ENCODE peak calls at places on chromosomes 6 and 20, in eight cellular contexts. One of them, this sample, is unnamed.

GRCh38 chr20:58598271-58599015 is 52.6 kb upstream of the STX16 start:
- DNase-seq in PC-9: no peak
- DNase-seq in brain microvascular endothelial cell: no peak
- DNase-seq in PC-3: no peak
- DNase-seq in A549: no peak
- DNase-seq in sigmoid colon: peak
- DNase-seq in astrocyte of the cerebellum: no peak
- DNase-seq in fibroblast of lung: peak
- DNase-seq in this sample: no peak

GRCh38 chr6:139370047-139370706 is 4.3 kb downstream of the CITED2 start:
- DNase-seq in PC-3: peak
- DNase-seq in A549: no peak
- DNase-seq in PC-9: peak
- DNase-seq in astrocyte of the cerebellum: no peak
- DNase-seq in fibroblast of lung: peak
- DNase-seq in brain microvascular endothelial cell: peak
- DNase-seq in sigmoid colon: no peak
- DNase-seq in this sample: peak

GRCh38 chr20:13353261-13353945 is 132.3 kb downstream of the ISM1 start:
- DNase-seq in brain microvascular endothelial cell: no peak
- DNase-seq in A549: no peak
- DNase-seq in sigmoid colon: no peak
- DNase-seq in PC-3: no peak
- DNase-seq in fibroblast of lung: peak
- DNase-seq in PC-9: no peak
- DNase-seq in astrocyte of the cerebellum: peak
- DNase-seq in this sample: no peak

GRCh38 chr6:157272866-157273755 is 50.2 kb downstream of the TMEM242 start:
- DNase-seq in A549: peak
- DNase-seq in fibroblast of lung: no peak
- DNase-seq in sigmoid colon: no peak
- DNase-seq in PC-3: no peak
- DNase-seq in brain microvascular endothelial cell: no peak
- DNase-seq in astrocyte of the cerebellum: no peak
- DNase-seq in PC-9: no peak
- DNase-seq in this sample: no peak

GRCh38 chr20:31689141-31689540 is 33.5 kb downstream of the BCL2L1 start:
- DNase-seq in brain microvascular endothelial cell: no peak
- DNase-seq in astrocyte of the cerebellum: no peak
- DNase-seq in fibroblast of lung: no peak
- DNase-seq in PC-9: no peak
- DNase-seq in sigmoid colon: no peak
- DNase-seq in PC-3: no peak
- DNase-seq in A549: no peak
- DNase-seq in this sample: no peak

GRCh38 chr20:64037498-64038213 is 1.7 kb downstream of the C20orf204 start:
- DNase-seq in astrocyte of the cerebellum: no peak
- DNase-seq in PC-3: peak
- DNase-seq in A549: no peak
- DNase-seq in fibroblast of lung: no peak
- DNase-seq in brain microvascular endothelial cell: no peak
- DNase-seq in PC-9: no peak
- DNase-seq in sigmoid colon: no peak
- DNase-seq in this sample: no peak

GRCh38 chr20:19210426-19211155 is 1.9 kb upstream of the SLC24A3 start:
- DNase-seq in brain microvascular endothelial cell: no peak
- DNase-seq in PC-3: no peak
- DNase-seq in fibroblast of lung: no peak
- DNase-seq in sigmoid colon: peak
- DNase-seq in PC-9: no peak
- DNase-seq in A549: no peak
- DNase-seq in astrocyte of the cerebellum: no peak
- DNase-seq in this sample: no peak

GRCh38 chr20:58237318-58238182 is 9.1 kb upstream of the ANKRD60 start:
- DNase-seq in sigmoid colon: no peak
- DNase-seq in A549: no peak
- DNase-seq in PC-3: peak
- DNase-seq in astrocyte of the cerebellum: peak
- DNase-seq in brain microvascular endothelial cell: peak
- DNase-seq in fibroblast of lung: peak
- DNase-seq in PC-9: no peak
- DNase-seq in this sample: no peak

GRCh38 chr20:25461281-25461650 is 53.8 kb downstream of the GINS1 start:
- DNase-seq in fibroblast of lung: no peak
- DNase-seq in A549: no peak
- DNase-seq in astrocyte of the cerebellum: no peak
- DNase-seq in PC-9: no peak
- DNase-seq in brain microvascular endothelial cell: no peak
- DNase-seq in sigmoid colon: no peak
- DNase-seq in PC-3: no peak
- DNase-seq in this sample: no peak

GRCh38 chr6:73704260-73704659 is 8.3 kb downstream of the CD109 start:
- DNase-seq in astrocyte of the cerebellum: peak
- DNase-seq in A549: peak
- DNase-seq in fibroblast of lung: peak
- DNase-seq in sigmoid colon: no peak
- DNase-seq in PC-9: peak
- DNase-seq in brain microvascular endothelial cell: peak
- DNase-seq in PC-3: peak
- DNase-seq in this sample: peak

GRCh38 chr6:167501831-167502385 is 177.0 kb downstream of the TTLL2 start:
- DNase-seq in fibroblast of lung: no peak
- DNase-seq in brain microvascular endothelial cell: no peak
- DNase-seq in PC-3: peak
- DNase-seq in astrocyte of the cerebellum: no peak
- DNase-seq in PC-9: no peak
- DNase-seq in sigmoid colon: no peak
- DNase-seq in A549: peak
- DNase-seq in this sample: no peak

GRCh38 chr6:127342296-127342945 is 988 bp downstream of the ECHDC1 start:
- DNase-seq in fibroblast of lung: peak
- DNase-seq in A549: no peak
- DNase-seq in brain microvascular endothelial cell: peak
- DNase-seq in PC-9: peak
- DNase-seq in sigmoid colon: no peak
- DNase-seq in PC-3: peak
- DNase-seq in astrocyte of the cerebellum: no peak
- DNase-seq in this sample: peak

GRCh38 chr6:160137989-160138835 is 16.6 kb downstream of the SLC22A1 start:
- DNase-seq in brain microvascular endothelial cell: peak
- DNase-seq in sigmoid colon: peak
- DNase-seq in astrocyte of the cerebellum: peak
- DNase-seq in A549: peak
- DNase-seq in PC-3: peak
- DNase-seq in fibroblast of lung: peak
- DNase-seq in PC-9: peak
- DNase-seq in this sample: no peak

GRCh38 chr20:32458061-32458836 is 100.1 kb downstream of the ASXL1 start:
- DNase-seq in PC-9: no peak
- DNase-seq in brain microvascular endothelial cell: no peak
- DNase-seq in astrocyte of the cerebellum: no peak
- DNase-seq in fibroblast of lung: no peak
- DNase-seq in A549: no peak
- DNase-seq in PC-3: no peak
- DNase-seq in sigmoid colon: peak
- DNase-seq in this sample: no peak

GRCh38 chr6:125415921-125416320 is 114.2 kb upstream of the HDDC2 start:
- DNase-seq in A549: no peak
- DNase-seq in brain microvascular endothelial cell: no peak
- DNase-seq in astrocyte of the cerebellum: no peak
- DNase-seq in sigmoid colon: no peak
- DNase-seq in PC-9: no peak
- DNase-seq in fibroblast of lung: peak
- DNase-seq in PC-3: peak
- DNase-seq in this sample: no peak

DNA sequence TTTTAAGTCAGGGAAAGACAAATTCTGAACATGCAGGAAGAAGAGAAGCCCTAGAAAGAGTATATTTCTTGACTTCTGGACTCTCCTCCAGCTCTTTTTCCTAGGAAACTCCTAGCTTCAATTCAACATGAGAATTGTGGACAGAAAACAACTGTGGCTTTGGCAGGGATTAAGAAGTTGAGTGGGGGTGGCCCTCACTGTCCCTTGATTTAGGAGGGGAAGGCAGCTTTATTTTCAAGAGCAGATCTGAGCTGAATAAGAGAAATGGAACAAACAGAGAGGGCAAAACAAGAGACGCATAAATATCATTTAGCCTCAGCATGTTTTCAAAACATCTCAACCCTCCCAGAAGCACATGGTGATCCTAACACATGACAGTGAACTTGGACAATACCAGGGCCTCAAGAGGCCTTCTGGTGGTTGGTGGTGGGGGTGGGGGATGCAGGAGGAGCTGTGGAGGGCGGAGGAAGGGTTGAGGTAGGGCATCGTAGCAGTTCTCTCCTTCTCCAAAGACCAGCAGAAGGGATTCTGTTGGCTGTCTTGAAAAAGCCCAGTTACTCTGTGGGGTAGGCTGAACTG is 21.0 kb upstream of the TAGAP start:
- DNase-seq in sigmoid colon: no peak
- DNase-seq in fibroblast of lung: no peak
- DNase-seq in A549: no peak
- DNase-seq in astrocyte of the cerebellum: no peak
- DNase-seq in brain microvascular endothelial cell: no peak
- DNase-seq in PC-9: no peak
- DNase-seq in PC-3: no peak
- DNase-seq in this sample: no peak
- TF ChIP-seq CTCF in sigmoid colon: no peak
- TF ChIP-seq CTCF in fibroblast of lung: no peak
- TF ChIP-seq CTCF in A549: no peak
- TF ChIP-seq CTCF in astrocyte of the cerebellum: no peak
- TF ChIP-seq CTCF in brain microvascular endothelial cell: no peak
- TF ChIP-seq CTCF in PC-9: no peak
- TF ChIP-seq CTCF in PC-3: no peak
- TF ChIP-seq CTCF in this sample: no peak

GRCh38 chr20:1491281-1491840 is at the start of gene SIRPB2:
- DNase-seq in brain microvascular endothelial cell: no peak
- DNase-seq in fibroblast of lung: no peak
- DNase-seq in A549: no peak
- DNase-seq in PC-3: no peak
- DNase-seq in sigmoid colon: peak
- DNase-seq in PC-9: no peak
- DNase-seq in astrocyte of the cerebellum: no peak
- DNase-seq in this sample: no peak

GRCh38 chr20:1491891-1492642 is 847 bp upstream of the SIRPB2 start:
- DNase-seq in brain microvascular endothelial cell: no peak
- DNase-seq in astrocyte of the cerebellum: no peak
- DNase-seq in A549: no peak
- DNase-seq in PC-3: peak
- DNase-seq in sigmoid colon: no peak
- DNase-seq in fibroblast of lung: no peak
- DNase-seq in PC-9: no peak
- DNase-seq in this sample: no peak

GRCh38 chr20:1489764-1490436 is 1.3 kb downstream of the SIRPB2 start:
- DNase-seq in astrocyte of the cerebellum: no peak
- DNase-seq in A549: no peak
- DNase-seq in PC-9: peak
- DNase-seq in fibroblast of lung: peak
- DNase-seq in sigmoid colon: peak
- DNase-seq in brain microvascular endothelial cell: no peak
- DNase-seq in PC-3: peak
- DNase-seq in this sample: no peak

GRCh38 chr20:1490643-1491042 is 577 bp downstream of the SIRPB2 start:
- DNase-seq in brain microvascular endothelial cell: no peak
- DNase-seq in astrocyte of the cerebellum: no peak
- DNase-seq in PC-3: no peak
- DNase-seq in PC-9: no peak
- DNase-seq in sigmoid colon: no peak
- DNase-seq in fibroblast of lung: no peak
- DNase-seq in A549: no peak
- DNase-seq in this sample: no peak

DNA sequence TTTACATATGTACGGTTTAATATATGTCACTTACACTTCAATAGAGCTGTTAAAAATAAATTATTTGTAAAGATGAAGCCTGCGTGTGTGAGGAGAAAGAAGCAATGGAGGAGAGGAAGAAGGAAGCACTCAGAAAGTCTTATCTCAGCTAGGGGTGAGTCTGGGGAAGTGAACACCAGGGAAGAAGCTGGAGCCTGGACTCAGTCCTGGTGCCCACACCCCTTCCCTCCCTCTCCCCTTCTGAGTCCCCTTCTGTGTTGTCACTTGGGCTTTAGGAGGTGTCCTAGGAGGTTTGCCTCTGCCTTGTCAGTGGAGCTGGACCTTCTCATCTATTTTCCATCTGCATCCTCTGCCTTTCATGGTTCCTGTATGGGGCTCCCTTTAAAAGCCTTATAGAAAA is 1.9 kb downstream of the SIRPB2 start:
- DNase-seq in brain microvascular endothelial cell: no peak
- DNase-seq in PC-9: no peak
- DNase-seq in sigmoid colon: no peak
- DNase-seq in A549: no peak
- DNase-seq in PC-3: no peak
- DNase-seq in fibroblast of lung: no peak
- DNase-seq in astrocyte of the cerebellum: no peak
- DNase-seq in this sample: no peak
- H3K4me3 ChIP-seq in brain microvascular endothelial cell: no peak
- H3K4me3 ChIP-seq in PC-9: peak
- H3K4me3 ChIP-seq in sigmoid colon: peak
- H3K4me3 ChIP-seq in A549: no peak
- H3K4me3 ChIP-seq in PC-3: peak
- H3K4me3 ChIP-seq in fibroblast of lung: no peak
- H3K4me3 ChIP-seq in astrocyte of the cerebellum: no peak
- H3K4me3 ChIP-seq in this sample: no peak

GRCh38 chr20:36886859-36887778 is 11.2 kb downstream of the TLDC2 start:
- DNase-seq in sigmoid colon: peak
- DNase-seq in brain microvascular endothelial cell: peak
- DNase-seq in astrocyte of the cerebellum: peak
- DNase-seq in A549: peak
- DNase-seq in PC-3: peak
- DNase-seq in fibroblast of lung: peak
- DNase-seq in PC-9: peak
- DNase-seq in this sample: no peak
- TF ChIP-seq CTCF in sigmoid colon: peak
- TF ChIP-seq CTCF in brain microvascular endothelial cell: peak
- TF ChIP-seq CTCF in astrocyte of the cerebellum: peak
- TF ChIP-seq CTCF in A549: peak
- TF ChIP-seq CTCF in PC-3: peak
- TF ChIP-seq CTCF in fibroblast of lung: peak
- TF ChIP-seq CTCF in PC-9: peak
- TF ChIP-seq CTCF in this sample: peak

DNA sequence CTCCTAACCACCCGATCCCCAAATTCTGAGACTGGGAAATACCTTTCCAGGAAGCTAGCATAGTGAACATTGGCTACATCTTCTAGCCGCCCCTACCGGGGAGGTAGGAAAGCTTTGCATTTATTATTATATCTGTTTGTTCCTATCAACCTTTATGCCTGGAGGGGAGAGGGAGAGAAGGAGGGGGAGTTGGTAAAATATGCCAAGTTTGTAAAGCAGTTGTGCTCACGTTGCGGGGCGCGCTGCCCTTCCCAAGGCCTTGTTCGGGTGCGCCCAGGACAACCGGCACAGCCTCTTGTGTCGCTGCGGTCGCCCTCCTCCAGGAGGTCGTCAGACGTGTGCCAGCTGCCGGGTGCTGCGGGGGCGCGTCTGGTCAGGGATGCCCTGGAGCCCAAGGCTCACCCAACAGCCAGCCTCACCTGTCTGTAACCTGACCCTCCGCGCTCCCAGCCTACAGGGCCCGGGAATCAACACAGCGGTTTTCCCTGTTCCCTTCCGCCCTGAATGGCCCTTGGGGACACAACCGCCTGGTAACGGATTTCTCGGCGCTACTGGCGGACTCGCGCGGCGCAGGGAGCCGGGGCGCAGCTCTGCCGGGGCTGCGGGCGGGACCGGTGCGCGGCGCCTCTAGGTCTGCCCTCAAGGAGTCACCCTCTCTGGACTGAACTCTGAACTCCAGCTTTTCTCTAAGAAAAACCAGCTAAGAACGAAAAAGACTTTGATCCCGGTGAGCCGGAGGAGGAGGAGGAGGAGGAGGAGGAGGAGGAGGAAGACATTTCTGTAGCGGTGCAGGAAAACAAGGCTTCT is 1.1 kb upstream of the OVOL2 start:
- DNase-seq in PC-3: peak
- DNase-seq in A549: no peak
- DNase-seq in fibroblast of lung: no peak
- DNase-seq in astrocyte of the cerebellum: no peak
- DNase-seq in brain microvascular endothelial cell: no peak
- DNase-seq in PC-9: peak
- DNase-seq in sigmoid colon: no peak
- DNase-seq in this sample: no peak
- H3K4me3 ChIP-seq in PC-3: peak
- H3K4me3 ChIP-seq in A549: peak
- H3K4me3 ChIP-seq in fibroblast of lung: no peak
- H3K4me3 ChIP-seq in astrocyte of the cerebellum: no peak
- H3K4me3 ChIP-seq in brain microvascular endothelial cell: no peak
- H3K4me3 ChIP-seq in PC-9: peak
- H3K4me3 ChIP-seq in sigmoid colon: no peak
- H3K4me3 ChIP-seq in this sample: peak